ENCODE peak calls at places on chromosomes 7 and 10, in four cellular contexts. B, X, J and I are unnamed samples. For H3K9me1, the result is how much of the 10 kb centered on the place peaks cover.

GRCh38 chr7:116271161-116271979 is 61.0 kb downstream of the TES start:
- DNase-seq in B (peak), J (no peak), X (no peak), I (no peak)

GRCh38 chr7:30925913-30926312 is 14.3 kb downstream of the AQP1 start:
- DNase-seq in B (no peak), X (no peak), J (no peak), I (no peak)

GRCh38 chr7:83532229-83532628 is 116.7 kb downstream of the SEMA3E start:
- DNase-seq in J (no peak), X (no peak), B (peak), I (no peak)

GRCh38 chr10:20185116-20185515 is 368.9 kb downstream of the PLXDC2 start:
- DNase-seq in J (no peak), B (no peak), X (no peak), I (no peak)

GRCh38 chr10:46042527-46042926 is 3.5 kb downstream of the MSMB start:
- DNase-seq in B (no peak), X (no peak), J (no peak), I (no peak)

GRCh38 chr10:78331391-78331922 is 297.8 kb downstream of the RPS24 start:
- DNase-seq in J (no peak), B (peak), X (no peak), I (no peak)

GRCh38 chr7:760006-760405 is 32.9 kb upstream of the PRKAR1B start:
- DNase-seq in X (no peak), B (no peak), J (no peak), I (no peak)

GRCh38 chr7:3218561-3219225 is 82.4 kb upstream of the SDK1 start:
- DNase-seq in X (no peak), B (no peak), J (no peak), I (no peak)

GRCh38 chr10:114541081-114541833 is 116.8 kb downstream of the ABLIM1 start:
- DNase-seq in X (peak), J (no peak), B (peak), I (no peak)

GRCh38 chr7:8365499-8366110 is 67.8 kb upstream of the NXPH1 start:
- DNase-seq in B (no peak), J (peak), X (no peak), I (no peak)

GRCh38 chr10:93766918-93767317 is 9.2 kb downstream of the LGI1 start:
- DNase-seq in J (no peak), B (no peak), X (no peak), I (no peak)

GRCh38 chr10:94232711-94233383 is 129.9 kb downstream of the NOC3L start:
- DNase-seq in B (no peak), J (no peak), X (no peak), I (no peak)

GRCh38 chr7:137818036-137818435 is 28.7 kb downstream of the DGKI start:
- DNase-seq in B (peak), X (no peak), J (no peak), I (no peak)

GRCh38 chr10:11547111-11547625 is 64.3 kb downstream of the USP6NL start:
- DNase-seq in X (peak), J (no peak), B (no peak), I (no peak)

GRCh38 chr7:37097276-37097675 is 351.4 kb downstream of the ELMO1 start:
- DNase-seq in X (no peak), B (no peak), J (no peak), I (no peak)

GRCh38 chr10:48511855-48512191 is 93.0 kb downstream of the ARHGAP22 start:
- DNase-seq in J (no peak), B (no peak), X (no peak), I (no peak)

GRCh38 chr7:16543456-16543855 is 16.8 kb downstream of the LRRC72 start:
- DNase-seq in J (no peak), X (no peak), B (no peak), I (no peak)

GRCh38 chr10:60490013-60490412 is 100.3 kb upstream of the ANK3 start:
- DNase-seq in J (no peak), X (no peak), B (peak), I (no peak)

GRCh38 chr10:120398180-120398579 is 58.8 kb upstream of the PLPP4 start:
- DNase-seq in J (no peak), B (no peak), X (no peak), I (no peak)
- H3K9me1 ChIP-seq in J (under half), B (under half), X (under half), I (under half)

DNA sequence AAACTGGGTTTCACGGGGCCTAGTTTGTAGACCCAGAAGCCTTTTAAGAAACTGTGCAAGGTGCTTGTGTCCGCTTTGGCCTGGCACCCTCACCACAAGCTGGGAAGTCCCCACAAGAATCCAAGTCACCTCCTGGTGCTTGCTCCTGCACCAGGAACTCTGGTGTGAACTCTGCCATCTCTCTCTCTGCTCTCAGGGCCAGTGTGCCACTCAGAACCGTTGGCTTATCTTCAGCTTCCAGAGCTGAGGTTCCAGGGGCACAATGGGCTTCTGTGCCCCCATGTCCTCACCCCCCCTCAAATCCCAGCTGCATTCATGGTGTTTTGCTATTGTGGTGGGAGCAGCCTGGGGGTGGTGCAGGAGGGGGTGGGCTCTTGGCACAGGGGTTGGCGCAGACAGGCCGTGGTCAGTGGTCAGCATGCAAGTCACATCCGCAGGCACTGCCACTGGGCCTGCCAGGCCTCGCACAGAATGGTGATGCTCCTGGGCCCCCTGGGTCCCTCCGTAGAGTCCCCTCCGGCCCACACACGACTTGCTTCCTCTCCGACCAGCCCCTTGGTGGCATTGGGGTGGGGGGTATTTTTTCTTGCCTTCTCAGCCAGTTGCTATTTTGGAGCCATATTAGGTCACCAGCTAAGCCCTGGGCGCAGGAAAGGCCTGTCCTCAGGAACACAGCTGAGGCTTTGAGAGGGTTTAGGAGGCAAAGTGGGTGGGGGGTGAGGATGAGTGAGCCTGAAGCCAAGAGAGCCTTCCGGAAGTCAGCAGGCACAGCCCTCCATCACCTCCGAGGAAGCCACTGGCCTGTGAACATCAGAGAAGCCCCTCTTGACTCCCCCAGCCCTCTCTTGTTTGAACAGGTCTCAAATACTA is 3.0 kb downstream of the ZCCHC24 start:
- DNase-seq in B (no peak), J (no peak), X (no peak), I (no peak)
- H3K4me2 ChIP-seq in B (peak), J (no peak), X (no peak), I (no peak)

GRCh38 chr10:127303746-127304145 is 107.4 kb upstream of the INSYN2A start:
- DNase-seq in B (no peak), J (no peak), X (no peak), I (no peak)
- H3K9me1 ChIP-seq in B (under half), J (under half), X (under half), I (under half)

GRCh38 chr10:26700884-26701630 is 3.6 kb downstream of the PDSS1 start:
- DNase-seq in J (no peak), B (no peak), X (no peak), I (no peak)
- H3K4me2 ChIP-seq in J (no peak), B (no peak), X (no peak), I (no peak)

GRCh38 chr10:119619215-119619614 is 22.5 kb upstream of the TIAL1 start:
- DNase-seq in J (no peak), X (peak), B (no peak), I (no peak)
- H3K9me1 ChIP-seq in J (under half), X (under half), B (under half), I (under half)

GRCh38 chr10:118101501-118101900 is 54.8 kb upstream of the RAB11FIP2 start:
- DNase-seq in J (no peak), X (no peak), B (no peak), I (no peak)
- H3K4me2 ChIP-seq in J (no peak), X (no peak), B (no peak), I (no peak)

GRCh38 chr7:148337995-148338747 is 252.4 kb upstream of the C7orf33 start:
- DNase-seq in J (peak), B (no peak), X (no peak), I (no peak)

GRCh38 chr7:148337566-148337965 is 253.0 kb upstream of the C7orf33 start:
- DNase-seq in X (no peak), B (no peak), J (no peak), I (no peak)

GRCh38 chr7:148344406-148344805 is 246.2 kb upstream of the C7orf33 start:
- DNase-seq in J (no peak), X (no peak), B (no peak), I (no peak)

GRCh38 chr7:148340438-148340837 is 250.1 kb upstream of the C7orf33 start:
- DNase-seq in X (no peak), B (no peak), J (no peak), I (no peak)

GRCh38 chr7:148340881-148341280 is 249.7 kb upstream of the C7orf33 start:
- DNase-seq in X (no peak), J (no peak), B (no peak), I (no peak)
- H3K9me1 ChIP-seq in X (under half), J (under half), B (under half), I (under half)

DNA sequence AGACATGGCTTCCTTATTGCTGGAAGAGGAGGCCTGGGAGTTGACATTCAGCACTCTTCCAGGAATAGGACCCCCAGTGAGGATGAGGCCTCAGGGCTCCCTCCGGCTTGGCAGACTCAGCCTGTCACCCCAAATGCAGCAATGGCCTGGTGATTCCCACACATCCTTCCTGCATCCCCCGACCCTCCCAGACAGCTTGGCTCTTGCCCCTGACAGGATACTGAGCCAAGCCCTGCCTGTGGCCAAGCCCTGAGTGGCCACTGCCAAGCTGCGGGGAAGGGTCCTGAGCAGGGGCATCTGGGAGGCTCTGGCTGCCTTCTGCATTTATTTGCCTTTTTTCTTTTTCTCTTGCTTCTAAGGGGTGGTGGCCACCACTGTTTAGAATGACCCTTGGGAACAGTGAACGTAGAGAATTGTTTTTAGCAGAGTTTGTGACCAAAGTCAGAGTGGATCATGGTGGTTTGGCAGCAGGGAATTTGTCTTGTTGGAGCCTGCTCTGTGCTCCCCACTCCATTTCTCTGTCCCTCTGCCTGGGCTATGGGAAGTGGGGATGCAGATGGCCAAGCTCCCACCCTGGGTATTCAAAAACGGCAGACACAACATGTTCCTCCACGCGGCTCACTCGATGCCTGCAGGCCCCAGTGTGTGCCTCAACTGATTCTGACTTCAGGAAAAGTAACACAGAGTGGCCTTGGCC is 4.3 kb downstream of the PGAM2 start:
- DNase-seq in B (no peak), J (no peak), X (no peak), I (no peak)
- H3K4me2 ChIP-seq in B (no peak), J (no peak), X (no peak), I (no peak)